ENCODE peak calls at places on chromosome 2, in eight cellular contexts. Q, U, Y, S, A, E, M and D are unnamed samples.

GRCh38 chr2:56118474-56118873 is 65.3 kb upstream of the CCDC85A start:
- DNase-seq in Q (no peak), U (no peak), Y (peak), S (no peak), A (no peak), E (no peak), M (no peak), D (no peak)

GRCh38 chr2:69280017-69280671 is 106.9 kb downstream of the GFPT1 start:
- DNase-seq in Q (no peak), U (no peak), Y (peak), S (no peak), A (no peak), E (no peak), M (no peak), D (no peak)

GRCh38 chr2:213188971-213189899 is 37.8 kb upstream of the IKZF2 start:
- DNase-seq in Q (no peak), U (no peak), Y (peak), S (no peak), A (peak), E (peak), M (no peak), D (no peak)

GRCh38 chr2:130373808-130374365 is 18.0 kb downstream of the PTPN18 start:
- DNase-seq in Q (no peak), U (no peak), Y (no peak), S (peak), A (no peak), E (no peak), M (peak), D (no peak)

GRCh38 chr2:27400348-27401135 is 8.8 kb downstream of the PPM1G start:
- DNase-seq in Q (no peak), U (no peak), Y (no peak), S (no peak), A (no peak), E (no peak), M (no peak), D (no peak)

GRCh38 chr2:106798826-106799552 is 87.0 kb downstream of the ST6GAL2 start:
- DNase-seq in Q (no peak), U (no peak), Y (no peak), S (no peak), A (no peak), E (no peak), M (no peak), D (no peak)

GRCh38 chr2:216519154-216519762 is 20.6 kb downstream of the RPL37A start:
- DNase-seq in Q (peak), U (peak), Y (peak), S (no peak), A (peak), E (no peak), M (peak), D (peak)

GRCh38 chr2:73284296-73285161 is at the start of gene FBXO41:
- DNase-seq in Q (no peak), U (no peak), Y (peak), S (peak), A (peak), E (peak), M (peak), D (peak)

GRCh38 chr2:216107760-216108159 is 1.4 kb upstream of the XRCC5 start:
- DNase-seq in Q (no peak), U (no peak), Y (peak), S (no peak), A (no peak), E (no peak), M (no peak), D (no peak)

GRCh38 chr2:119873350-119874013 is 113.8 kb downstream of the PTPN4 start:
- DNase-seq in Q (no peak), U (no peak), Y (no peak), S (no peak), A (no peak), E (no peak), M (no peak), D (no peak)

GRCh38 chr2:11421863-11422490 is 44.0 kb downstream of the E2F6 start:
- DNase-seq in Q (no peak), U (no peak), Y (no peak), S (no peak), A (no peak), E (no peak), M (no peak), D (no peak)

GRCh38 chr2:37784071-37784758 is 112.8 kb upstream of the CDC42EP3 start:
- DNase-seq in Q (no peak), U (no peak), Y (no peak), S (no peak), A (peak), E (no peak), M (no peak), D (no peak)

GRCh38 chr2:116269040-116269439 is 1545.5 kb upstream of the DDX18 start:
- DNase-seq in Q (no peak), U (no peak), Y (no peak), S (no peak), A (no peak), E (no peak), M (no peak), D (no peak)

GRCh38 chr2:132804045-132804444 is 134.0 kb upstream of the LYPD1 start:
- DNase-seq in Q (no peak), U (no peak), Y (peak), S (no peak), A (no peak), E (no peak), M (no peak), D (no peak)

GRCh38 chr2:220959391-220959802 is 612.7 kb downstream of the EPHA4 start:
- DNase-seq in Q (no peak), U (no peak), Y (no peak), S (no peak), A (no peak), E (no peak), M (no peak), D (no peak)

GRCh38 chr2:68853035-68853434 is 18.2 kb downstream of the BMP10 start:
- DNase-seq in Q (no peak), U (no peak), Y (no peak), S (no peak), A (no peak), E (no peak), M (no peak), D (no peak)

GRCh38 chr2:39608690-39609457 is 56.8 kb upstream of the TMEM178A start:
- DNase-seq in Q (no peak), U (no peak), Y (peak), S (no peak), A (no peak), E (no peak), M (no peak), D (no peak)

GRCh38 chr2:47541848-47542450 is 139.0 kb downstream of the MSH2 start:
- DNase-seq in Q (no peak), U (no peak), Y (no peak), S (no peak), A (no peak), E (no peak), M (peak), D (no peak)

GRCh38 chr2:235659767-235660322 is 166.0 kb downstream of the AGAP1 start:
- DNase-seq in Q (no peak), U (no peak), Y (no peak), S (no peak), A (no peak), E (no peak), M (no peak), D (no peak)

GRCh38 chr2:180694445-180695421 is 285.7 kb upstream of the UBE2E3 start:
- DNase-seq in Q (no peak), U (no peak), Y (no peak), S (no peak), A (no peak), E (no peak), M (no peak), D (no peak)

DNA sequence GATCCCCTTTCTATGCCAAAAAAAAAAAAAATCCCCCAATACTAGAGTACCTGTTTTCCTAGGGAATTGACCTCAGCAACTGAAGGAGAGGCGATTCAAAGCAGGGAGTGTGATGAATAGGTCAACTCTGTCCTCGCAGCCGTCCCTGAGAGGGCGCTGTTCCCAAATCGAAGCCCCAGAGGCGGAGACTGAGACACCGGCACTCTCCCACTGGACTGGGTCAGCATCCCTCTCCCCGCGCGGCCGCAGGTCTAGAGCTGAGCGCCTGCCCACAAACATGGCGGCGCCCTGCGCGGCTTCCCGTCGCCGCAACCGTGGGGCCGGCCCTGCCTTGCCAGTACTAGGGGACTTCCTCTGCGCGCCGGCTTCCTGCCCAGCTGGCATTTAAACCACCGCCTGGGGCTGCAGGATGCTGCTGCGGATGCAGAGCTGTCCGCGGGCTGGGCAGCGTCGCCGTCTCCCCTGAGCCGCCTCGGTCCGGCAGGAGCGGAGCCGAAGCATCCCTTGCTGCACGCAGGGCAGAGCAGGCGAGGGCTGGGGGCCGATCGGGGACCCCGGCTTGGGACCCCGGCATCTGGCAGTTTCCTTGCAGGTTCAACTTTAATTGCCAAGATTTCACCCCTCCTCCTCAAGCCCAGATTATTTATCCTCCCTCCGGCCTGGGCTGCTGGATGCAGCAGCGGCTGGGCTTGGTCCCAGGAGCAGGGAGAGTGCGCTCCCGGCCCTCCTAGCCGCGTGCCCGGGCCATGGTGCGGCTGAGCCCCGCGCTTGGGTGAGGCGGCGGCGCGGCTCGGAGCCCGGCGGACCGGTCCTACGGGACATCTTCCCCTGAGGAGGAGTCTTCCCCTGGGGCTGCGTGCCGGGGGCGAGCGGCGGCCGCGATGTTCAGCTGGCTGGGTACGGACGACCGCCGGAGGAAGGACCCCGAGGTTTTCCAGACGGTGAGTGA is at the start of gene EHD3:
- DNase-seq in Q (peak), U (peak), Y (peak), S (peak), A (peak), E (peak), M (peak), D (peak)
- TF ChIP-seq POLR2AphosphoS5 in Q (peak), U (peak), Y (peak), S (peak), A (peak), E (peak), M (no peak), D (no peak)

DNA sequence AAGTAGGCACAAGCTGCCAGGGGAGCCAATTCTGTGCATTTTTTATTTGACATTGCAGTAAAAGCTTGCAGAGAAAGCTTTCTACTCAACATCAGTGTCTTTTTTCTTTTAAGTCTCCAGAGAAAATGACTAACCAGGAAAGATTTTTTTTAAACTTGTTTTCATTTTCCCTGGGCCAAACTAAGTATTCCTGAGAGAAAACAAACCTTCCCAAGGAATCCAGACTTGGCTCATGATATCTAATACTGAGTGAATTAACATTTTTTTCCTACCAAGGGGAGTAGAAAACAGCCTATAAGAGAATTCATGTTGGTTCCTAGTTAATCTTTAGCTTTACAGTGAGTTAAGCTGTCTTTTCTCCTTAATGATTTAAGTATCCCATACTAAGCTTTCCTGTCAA is 46.7 kb downstream of the DAPL1 start:
- DNase-seq in Q (no peak), U (no peak), Y (no peak), S (no peak), A (no peak), E (no peak), M (no peak), D (no peak)
- TF ChIP-seq CTCF in Q (no peak), U (no peak), Y (no peak), S (no peak), A (no peak), E (no peak), M (no peak), D (no peak)

DNA sequence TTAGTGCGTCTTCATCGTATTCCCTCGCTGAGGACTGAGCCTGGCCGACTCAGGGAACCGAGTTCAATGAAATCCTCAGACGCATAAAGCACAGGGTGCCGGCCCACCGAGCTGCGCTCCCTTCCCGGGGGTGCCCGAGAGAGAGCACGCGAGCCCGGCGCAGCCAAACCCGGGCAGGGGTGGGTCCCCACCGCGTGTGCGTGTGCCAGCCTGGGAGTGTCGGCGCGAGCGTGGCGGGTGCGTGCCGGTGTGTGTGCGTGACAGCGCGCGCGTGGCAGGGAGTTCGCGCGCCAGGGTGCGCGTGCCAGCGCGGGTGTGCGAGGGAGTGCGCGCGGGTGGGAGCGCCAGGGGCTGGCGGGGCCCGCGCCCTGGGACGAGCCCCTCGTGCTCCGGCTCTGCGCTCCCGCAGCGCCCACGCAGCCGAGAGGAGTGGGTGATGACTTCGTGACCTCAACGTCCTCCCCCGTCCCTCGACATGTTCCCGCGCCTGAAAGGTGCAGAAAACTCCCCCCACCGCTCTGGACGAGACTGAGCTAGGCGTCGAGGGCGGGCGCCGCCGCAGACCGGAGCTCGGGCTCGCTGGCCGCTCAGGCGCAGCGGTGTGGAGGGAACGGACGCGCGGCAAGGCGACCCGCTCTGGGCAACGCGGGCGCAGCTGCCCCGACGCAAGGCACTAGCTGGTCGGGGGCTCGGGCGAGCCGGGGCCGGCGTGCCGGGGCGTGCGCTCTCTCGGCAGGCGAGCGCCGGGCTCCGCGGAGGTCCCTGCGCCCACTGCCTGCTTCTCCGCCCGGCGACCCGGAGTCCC is 583.0 kb downstream of the ZEB2 start:
- DNase-seq in Q (no peak), U (no peak), Y (peak), S (peak), A (peak), E (peak), M (peak), D (no peak)
- TF ChIP-seq POLR2AphosphoS5 in Q (no peak), U (peak), Y (no peak), S (peak), A (no peak), E (no peak), M (no peak), D (no peak)

GRCh38 chr2:137659616-137660015 is 304.7 kb upstream of the HNMT start:
- DNase-seq in Q (no peak), U (peak), Y (peak), S (no peak), A (peak), E (no peak), M (no peak), D (no peak)
- TF ChIP-seq CTCF in Q (no peak), U (no peak), Y (peak), S (no peak), A (peak), E (peak), M (no peak), D (no peak)

DNA sequence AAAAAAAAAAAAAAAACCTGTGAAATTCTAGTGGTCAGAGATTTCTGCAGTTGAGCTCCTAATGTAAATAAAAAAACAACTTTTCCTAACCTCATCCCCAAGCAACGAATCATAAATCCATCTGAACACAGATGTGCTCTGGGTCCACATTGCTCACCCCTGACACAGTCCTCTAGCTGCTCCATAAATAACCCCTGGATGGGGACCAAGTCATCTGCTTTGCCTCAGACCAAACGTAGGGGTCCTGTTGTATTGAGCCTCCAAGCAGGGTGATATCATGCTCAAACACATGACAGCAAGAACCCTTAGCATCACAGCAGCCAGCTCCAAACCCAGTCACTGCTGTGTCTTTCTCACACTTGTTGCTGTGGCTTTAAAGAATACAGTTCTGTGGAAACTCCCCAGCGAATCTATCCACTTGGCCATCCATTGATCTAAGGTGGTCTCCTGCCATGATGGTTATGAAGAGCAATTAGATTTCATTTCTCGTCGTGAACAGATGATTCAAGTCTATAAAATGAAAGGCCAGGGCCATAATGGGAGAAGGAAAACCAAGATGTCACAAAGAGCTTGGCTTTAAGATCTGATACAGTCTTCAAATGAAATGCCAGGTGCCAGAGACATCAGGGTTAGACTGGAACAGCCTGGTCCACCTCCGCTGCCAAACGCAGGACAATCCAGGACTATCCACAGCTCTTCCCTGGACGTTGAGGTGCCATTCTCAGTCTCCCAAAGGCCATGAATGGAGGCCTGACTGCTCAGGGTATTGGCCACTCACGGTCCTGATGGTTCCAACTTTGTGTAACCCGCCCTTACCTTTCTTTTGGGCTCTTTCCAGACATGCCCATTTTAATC is 39.0 kb downstream of the TBC1D8 start:
- DNase-seq in Q (no peak), U (no peak), Y (no peak), S (no peak), A (peak), E (no peak), M (peak), D (no peak)
- TF ChIP-seq POLR2AphosphoS5 in Q (no peak), U (no peak), Y (no peak), S (no peak), A (no peak), E (no peak), M (no peak), D (no peak)

DNA sequence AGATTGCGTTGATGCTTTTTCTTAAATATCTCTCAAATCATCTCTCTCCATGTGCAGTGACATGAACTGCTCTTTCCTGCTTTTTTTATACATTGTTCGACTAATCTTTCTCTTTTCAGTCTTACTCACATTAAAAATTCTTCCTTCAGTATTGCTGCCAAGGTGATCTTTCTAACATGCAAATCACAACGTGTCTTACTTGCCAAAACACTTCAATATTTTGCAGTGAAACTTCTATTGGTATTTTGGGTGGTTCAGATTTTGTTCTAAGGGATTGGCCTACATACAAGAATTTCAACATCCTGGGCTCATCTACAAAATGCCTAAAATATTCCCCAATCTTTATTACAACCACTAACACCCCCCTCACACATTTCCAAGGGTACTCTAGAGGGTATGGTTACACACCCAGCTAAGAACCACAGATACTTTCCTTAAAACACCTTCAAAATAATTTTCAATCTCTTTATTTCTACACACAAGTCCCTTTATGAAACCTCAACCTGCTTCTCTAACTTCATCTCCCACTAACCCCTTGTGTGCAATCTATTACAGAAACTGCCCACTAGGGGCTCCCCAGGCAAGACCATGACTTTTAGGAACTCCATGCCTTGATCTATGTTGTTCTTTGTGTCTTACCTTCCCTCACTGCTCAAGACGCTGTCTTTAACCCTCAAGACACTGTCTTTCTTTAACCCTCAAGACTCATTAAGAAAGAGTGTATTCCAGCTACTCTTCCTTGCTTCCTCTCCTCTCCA is 50.9 kb downstream of the COL3A1 start:
- DNase-seq in Q (no peak), U (no peak), Y (peak), S (no peak), A (no peak), E (peak), M (no peak), D (no peak)
- TF ChIP-seq CTCF in Q (no peak), U (no peak), Y (peak), S (no peak), A (peak), E (peak), M (no peak), D (no peak)